ENCODE peak calls at places on chromosomes 2 and 18, in eight cellular contexts. T is pancreas, J is right lobe of liver, F is hepatocyte, Y is K562, B is left lung, X is Peyer's patch, M is astrocyte. R is an unnamed sample.

GRCh38 chr2:102070058-102070642 is 72.4 kb upstream of the IL1R1 start:
- DNase-seq in Y (peak; percentile 33), B (peak; percentile 91), M (peak; percentile 55), F (peak; percentile 60), X (peak; percentile 72), J (peak; percentile 96), T (peak; percentile 82), R (peak; percentile 92)

GRCh38 chr2:64115808-64116598 is 28.2 kb downstream of the PELI1 start:
- DNase-seq in F (no peak), Y (no peak), B (no peak), X (peak; percentile 47), M (no peak), J (no peak), T (no peak), R (no peak)

GRCh38 chr2:222671259-222672067 is at the start of gene MOGAT1:
- DNase-seq in T (peak; percentile 61), Y (no peak), J (peak; percentile 94), X (peak; percentile 49), B (peak; percentile 53), F (peak; percentile 48), M (no peak), R (peak; percentile 85)

GRCh38 chr2:112669667-112670066 is 23.9 kb downstream of the SLC20A1 start:
- DNase-seq in Y (no peak), J (peak; percentile 42), X (peak; percentile 65), F (no peak), T (no peak), M (no peak), B (no peak), R (no peak)

GRCh38 chr2:37688771-37689468 is 17.5 kb upstream of the CDC42EP3 start:
- DNase-seq in B (no peak), M (peak; percentile 90), Y (no peak), F (peak; percentile 47), J (no peak), T (no peak), X (no peak), R (no peak)

GRCh38 chr2:181152221-181152620 is 171.8 kb downstream of the UBE2E3 start:
- DNase-seq in J (no peak), M (peak; percentile 32), T (no peak), B (no peak), Y (no peak), F (no peak), X (no peak), R (no peak)

GRCh38 chr2:181008418-181008817 is 28.0 kb downstream of the UBE2E3 start:
- DNase-seq in F (peak; percentile 9), X (peak; percentile 47), B (no peak), J (no peak), M (no peak), T (no peak), Y (no peak), R (no peak)

GRCh38 chr2:111219285-111219684 is 98.6 kb downstream of the BCL2L11 start:
- DNase-seq in M (peak; percentile 69), X (no peak), B (no peak), F (no peak), T (no peak), Y (no peak), J (no peak), R (no peak)

GRCh38 chr2:200862532-200863000 is 1.9 kb downstream of the CLK1 start:
- DNase-seq in B (no peak), M (peak; percentile 82), X (no peak), F (peak; percentile 68), T (no peak), J (no peak), Y (no peak), R (no peak)

GRCh38 chr2:208980321-208980720 is 443.5 kb upstream of the MAP2 start:
- DNase-seq in X (no peak), Y (no peak), M (no peak), J (no peak), T (no peak), F (no peak), B (no peak), R (no peak)

DNA sequence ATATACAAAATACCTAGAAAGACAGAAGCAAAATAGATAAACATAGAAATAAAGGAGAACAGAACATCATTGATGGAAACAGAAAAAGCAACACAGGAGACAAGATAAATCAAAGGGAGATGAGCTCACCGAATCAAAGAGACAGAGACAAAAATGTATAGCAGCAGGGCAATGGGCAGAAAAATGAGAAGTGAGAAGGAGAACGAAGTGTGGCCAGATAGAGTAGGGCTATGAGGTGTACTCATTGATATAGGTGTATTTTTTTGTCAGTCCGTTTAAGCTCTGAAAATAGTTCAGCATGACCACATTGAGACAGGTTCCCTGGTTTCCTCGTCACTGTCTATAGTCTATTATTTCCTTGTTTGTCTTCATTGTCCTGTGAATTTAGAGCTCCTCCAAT is 55.1 kb downstream of the SP100 start:
- DNase-seq in X (no peak), B (no peak), T (no peak), M (no peak), J (no peak), F (no peak), Y (no peak), R (no peak)
- H3K36me3 ChIP-seq in X (no peaks in the 10 kb centered on the region), B (peaks cover 90% of the 10 kb centered on the region), T (peaks cover 12% of the 10 kb centered on the region), M (peaks cover 39% of the 10 kb centered on the region), J (no peaks in the 10 kb centered on the region), F (no peaks in the 10 kb centered on the region), Y (peaks cover 25% of the 10 kb centered on the region), R (peaks cover 66% of the 10 kb centered on the region)

GRCh38 chr18:12989397-12990127 is 1.6 kb upstream of the CEP192 start:
- DNase-seq in J (no peak), B (no peak), M (no peak), F (no peak), T (no peak), Y (no peak), X (no peak), R (no peak)
- H3K27ac ChIP-seq in J (no peak overlapping the region), B (no peak overlapping the region), M (no peak overlapping the region), F (peak overlapping the region; percentile 47), T (no peak overlapping the region), Y (peak overlapping the region; percentile 93), X (no peak overlapping the region), R (no peak overlapping the region)

DNA sequence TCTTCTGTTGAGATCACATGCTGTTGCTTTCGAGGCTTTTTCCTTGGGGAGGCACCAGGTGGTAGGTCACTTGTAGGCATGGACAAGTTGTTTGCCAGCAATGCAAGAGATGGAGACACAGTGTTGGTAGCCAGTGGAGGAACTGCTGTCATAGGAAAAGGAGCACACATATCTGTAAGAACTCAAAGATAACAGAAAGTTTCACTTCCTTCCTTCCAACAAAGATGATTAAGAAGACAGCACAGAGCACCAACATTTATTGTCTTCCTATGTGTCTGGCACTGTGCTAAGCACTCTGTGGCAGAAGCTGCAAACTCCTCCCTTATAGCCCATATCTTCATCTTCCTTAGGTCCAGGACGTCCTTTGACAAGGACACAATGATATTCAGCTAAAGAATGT is 64.5 kb upstream of the AMMECR1L start:
- DNase-seq in J (no peak), B (no peak), F (no peak), X (no peak), M (no peak), T (no peak), Y (no peak), R (no peak)
- H3K36me3 ChIP-seq in J (no peaks in the 10 kb centered on the region), B (peaks cover 79% of the 10 kb centered on the region), F (no peaks in the 10 kb centered on the region), X (no peaks in the 10 kb centered on the region), M (peaks cover 49% of the 10 kb centered on the region), T (peaks cover 19% of the 10 kb centered on the region), Y (peaks cover 79% of the 10 kb centered on the region), R (peaks cover 63% of the 10 kb centered on the region)

DNA sequence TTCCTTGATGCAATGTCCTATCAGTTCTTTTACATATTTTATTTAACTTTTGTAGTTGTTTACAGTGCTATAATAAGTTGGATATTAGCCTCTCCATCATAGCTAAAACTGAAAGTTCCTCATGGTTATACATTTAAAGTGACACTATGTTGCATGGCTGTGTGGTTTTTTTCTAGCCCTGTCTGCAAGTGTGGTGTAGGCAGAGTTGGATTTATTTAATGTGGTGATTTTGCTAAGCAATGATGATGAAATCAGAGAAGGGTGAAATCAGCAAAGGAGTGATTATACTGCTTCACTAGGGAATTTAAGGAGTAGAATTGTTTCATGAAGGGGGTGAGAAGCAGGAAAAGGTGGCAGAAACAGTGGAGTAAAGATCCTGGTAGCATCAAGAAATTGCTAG is 18.3 kb upstream of the ENOSF1 start:
- DNase-seq in M (no peak), Y (no peak), J (no peak), F (no peak), T (no peak), B (no peak), X (no peak), R (no peak)
- H3K27ac ChIP-seq in M (no peak overlapping the region), Y (peak overlapping the region; percentile 0), J (no peak overlapping the region), F (no peak overlapping the region), T (no peak overlapping the region), B (no peak overlapping the region), X (no peak overlapping the region), R (no peak overlapping the region)

DNA sequence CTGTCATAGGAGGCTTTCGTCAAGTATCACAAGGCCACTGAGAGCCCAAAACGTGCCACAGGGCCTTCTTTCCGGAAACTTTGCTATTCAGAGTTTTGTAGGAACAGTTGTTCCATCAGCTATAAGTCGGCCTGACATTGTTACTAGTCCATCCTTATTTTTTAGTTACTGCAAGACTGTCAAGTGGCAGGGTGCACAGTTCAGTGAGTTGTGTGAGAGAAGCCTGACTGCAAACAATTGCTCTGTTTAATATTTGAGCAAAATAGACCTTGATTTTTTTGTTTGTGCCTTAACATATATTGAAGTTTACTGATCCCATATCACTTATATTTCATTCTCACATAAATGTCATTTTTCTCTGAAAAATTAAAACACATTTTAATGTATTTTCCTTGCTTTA is 110.1 kb downstream of the GALNT1 start:
- DNase-seq in J (no peak), T (no peak), B (no peak), X (no peak), Y (no peak), F (no peak), M (no peak), R (no peak)
- H3K36me3 ChIP-seq in J (no peaks in the 10 kb centered on the region), T (no peaks in the 10 kb centered on the region), B (peaks cover 58% of the 10 kb centered on the region), X (no peaks in the 10 kb centered on the region), Y (no peaks in the 10 kb centered on the region), F (no peaks in the 10 kb centered on the region), M (peaks cover 18% of the 10 kb centered on the region), R (peaks cover 24% of the 10 kb centered on the region)

DNA sequence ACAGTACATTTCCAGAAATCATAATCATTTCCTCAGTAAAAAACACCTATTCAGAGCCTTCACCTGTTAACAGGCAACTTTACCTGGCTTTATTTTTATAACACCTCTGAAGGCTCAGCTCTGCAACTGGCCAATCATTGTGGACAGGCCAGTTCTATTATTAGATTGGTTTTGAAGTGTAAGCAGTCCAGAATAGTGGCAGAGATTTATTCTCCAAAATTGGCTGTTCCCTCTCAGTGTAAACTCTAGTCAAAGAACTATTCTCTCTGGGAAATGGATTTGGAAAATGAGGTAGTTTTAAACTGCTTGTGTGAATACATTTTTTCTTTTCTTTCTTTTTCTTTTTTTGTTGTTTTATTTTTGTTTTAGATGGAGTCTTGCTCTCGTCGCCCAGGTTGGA is 35.9 kb downstream of the SLC40A1 start:
- DNase-seq in X (no peak), B (no peak), Y (no peak), M (no peak), J (no peak), T (no peak), F (no peak), R (no peak)
- H3K27ac ChIP-seq in X (peak overlapping the region; percentile 26), B (no peak overlapping the region), Y (no peak overlapping the region), M (no peak overlapping the region), J (no peak overlapping the region), T (no peak overlapping the region), F (no peak overlapping the region), R (no peak overlapping the region)

GRCh38 chr2:9358846-9359245 is 64.5 kb downstream of the ITGB1BP1 start:
- DNase-seq in X (no peak), B (no peak), T (no peak), F (no peak), J (no peak), Y (no peak), M (no peak), R (no peak)
- H3K36me3 ChIP-seq in X (no peaks in the 10 kb centered on the region), B (peaks cover 37% of the 10 kb centered on the region), T (no peaks in the 10 kb centered on the region), F (no peaks in the 10 kb centered on the region), J (no peaks in the 10 kb centered on the region), Y (no peaks in the 10 kb centered on the region), M (peaks cover 37% of the 10 kb centered on the region), R (peaks cover 26% of the 10 kb centered on the region)